ENCODE peak calls at places on chromosome 19, in seven cellular contexts. T, E, X, U, M, N and D are unnamed samples.

GRCh38 chr19:32830231-32831014 is 39.1 kb downstream of the SLC7A9 start:
- DNase-seq in T (no peak), E (no peak), X (no peak), U (no peak), M (no peak), N (no peak), D (no peak)

GRCh38 chr19:47848871-47849473 is 10.1 kb upstream of the TPRX2 start:
- DNase-seq in T (no peak), E (no peak), X (no peak), U (no peak), M (peak; percentile 24), N (peak; percentile 29), D (no peak)

GRCh38 chr19:32607479-32607878 is 26.5 kb downstream of the PDCD5 start:
- DNase-seq in T (no peak), E (no peak), X (no peak), U (no peak), M (no peak), N (no peak), D (no peak)

GRCh38 chr19:1097810-1098176 is 2.6 kb upstream of the POLR2E start:
- DNase-seq in T (no peak), E (no peak), X (peak; percentile 47), U (no peak), M (no peak), N (no peak), D (peak; percentile 69)

GRCh38 chr19:50203281-50204080 is at the start of gene MYH14:
- DNase-seq in T (no peak), E (no peak), X (peak; percentile 97), U (peak; percentile 93), M (peak; percentile 91), N (peak; percentile 97), D (peak; percentile 94)

GRCh38 chr19:56104423-56104822 is 16.7 kb downstream of the ZNF787 start:
- DNase-seq in T (no peak), E (no peak), X (no peak), U (no peak), M (no peak), N (no peak), D (no peak)

GRCh38 chr19:33906578-33907335 is 110.1 kb downstream of the KCTD15 start:
- DNase-seq in T (no peak), E (no peak), X (no peak), U (no peak), M (no peak), N (peak; percentile 15), D (no peak)

GRCh38 chr19:11203194-11204075 is 6.1 kb upstream of the KANK2 start:
- DNase-seq in T (peak; percentile 96), E (no peak), X (peak; percentile 80), U (peak; percentile 95), M (peak; percentile 75), N (peak; percentile 61), D (peak; percentile 73)

GRCh38 chr19:35033067-35034004 is 3.1 kb downstream of the SCN1B start:
- DNase-seq in T (no peak), E (no peak), X (no peak), U (no peak), M (no peak), N (no peak), D (no peak)

GRCh38 chr19:18170714-18171255 is 2.8 kb upstream of the IFI30 start:
- DNase-seq in T (peak; percentile 76), E (peak; percentile 88), X (no peak), U (no peak), M (no peak), N (peak; percentile 73), D (no peak)

GRCh38 chr19:18053571-18054219 is 33.0 kb downstream of the IL12RB1 start:
- DNase-seq in T (no peak), E (no peak), X (no peak), U (peak; percentile 73), M (no peak), N (no peak), D (no peak)

GRCh38 chr19:11673608-11674041 is 65.1 kb downstream of the ZNF823 start:
- DNase-seq in T (peak; percentile 77), E (peak; percentile 70), X (peak; percentile 73), U (peak; percentile 70), M (peak; percentile 72), N (peak; percentile 74), D (no peak)

GRCh38 chr19:23283925-23284324 is 33.7 kb upstream of the ZNF724 start:
- DNase-seq in T (peak; percentile 67), E (no peak), X (no peak), U (peak; percentile 73), M (peak; percentile 53), N (peak; percentile 49), D (peak; percentile 40)

GRCh38 chr19:33167438-33167837 is 26.7 kb upstream of the LRP3 start:
- DNase-seq in T (no peak), E (no peak), X (no peak), U (no peak), M (no peak), N (no peak), D (no peak)

GRCh38 chr19:55370305-55370988 is at the start of gene IL11:
- DNase-seq in T (no peak), E (no peak), X (no peak), U (no peak), M (no peak), N (no peak), D (no peak)

GRCh38 chr19:28289294-28290063 is 923.5 kb downstream of the UQCRFS1 start:
- DNase-seq in T (no peak), E (no peak), X (no peak), U (no peak), M (peak; percentile 82), N (peak; percentile 62), D (no peak)

GRCh38 chr19:30202060-30202600 is 170.1 kb upstream of the ZNF536 start:
- DNase-seq in T (no peak), E (peak; percentile 52), X (no peak), U (no peak), M (no peak), N (no peak), D (no peak)

GRCh38 chr19:49638360-49638759 is 1.6 kb downstream of the RRAS start:
- DNase-seq in T (no peak), E (no peak), X (no peak), U (no peak), M (peak; percentile 42), N (no peak), D (no peak)

GRCh38 chr19:8890260-8890659 is 58.1 kb downstream of the MBD3L1 start:
- DNase-seq in T (no peak), E (no peak), X (no peak), U (no peak), M (no peak), N (no peak), D (no peak)

GRCh38 chr19:49859838-49860715 is 7.3 kb downstream of the PNKP start:
- DNase-seq in T (no peak), E (no peak), X (peak; percentile 56), U (no peak), M (no peak), N (no peak), D (no peak)

GRCh38 chr19:56080669-56081401 is 40.3 kb downstream of the ZNF787 start:
- DNase-seq in T (peak; percentile 80), E (no peak), X (peak; percentile 82), U (peak; percentile 81), M (peak; percentile 82), N (peak; percentile 85), D (peak; percentile 55)

GRCh38 chr19:33649919-33650305 is 28.2 kb downstream of the CHST8 start:
- DNase-seq in T (no peak), E (no peak), X (no peak), U (no peak), M (no peak), N (no peak), D (no peak)

GRCh38 chr19:18629166-18630088 is 7.4 kb upstream of the KLHL26 start:
- DNase-seq in T (peak; percentile 80), E (no peak), X (peak; percentile 88), U (no peak), M (no peak), N (peak; percentile 52), D (no peak)

GRCh38 chr19:55679343-55680257 is 4.6 kb downstream of the EPN1 start:
- DNase-seq in T (no peak), E (no peak), X (no peak), U (no peak), M (no peak), N (no peak), D (no peak)

DNA sequence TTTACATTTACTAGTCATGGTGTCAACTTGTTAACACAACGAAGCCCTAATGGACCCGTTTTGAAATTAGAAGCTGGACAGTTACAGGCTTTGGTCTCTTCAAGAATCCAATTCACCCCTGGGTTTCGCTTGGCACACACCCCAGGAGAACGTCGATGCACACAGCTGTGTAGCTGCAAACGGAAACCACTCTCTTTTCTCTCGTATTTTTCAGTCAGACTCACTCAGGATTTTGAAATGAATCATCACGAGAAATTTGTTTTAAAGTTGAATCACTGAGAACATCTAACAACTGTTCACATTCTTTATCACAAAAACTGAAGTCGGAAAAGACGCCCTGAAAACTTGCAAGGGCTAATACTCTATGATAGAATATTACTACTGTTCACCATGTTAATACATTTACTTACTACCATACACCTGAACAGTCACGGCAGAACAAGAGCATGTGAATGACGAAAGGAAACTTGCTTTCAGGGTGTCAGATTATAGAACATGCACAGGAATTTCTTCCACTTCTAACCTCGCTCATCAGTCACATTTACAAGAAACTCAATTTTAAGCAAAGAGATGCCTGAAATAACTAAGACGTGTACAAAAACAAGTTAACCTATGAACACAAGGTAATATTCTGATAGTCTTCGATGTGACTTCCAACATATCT is 4.7 kb downstream of the PNMA8A start:
- DNase-seq in T (peak; percentile 69), E (no peak), X (peak; percentile 75), U (peak; percentile 81), M (no peak), N (no peak), D (no peak)
- H3K4me3 ChIP-seq in T (peak overlapping the region; percentile 7), E (no peak overlapping the region), X (no peak overlapping the region), U (no peak overlapping the region), M (no peak overlapping the region), N (no peak overlapping the region), D (no peak overlapping the region)

GRCh38 chr19:13017306-13018036 is 22.2 kb downstream of the NFIX start:
- DNase-seq in T (no peak), E (no peak), X (no peak), U (no peak), M (no peak), N (no peak), D (no peak)
- H3K36me3 ChIP-seq in T (no peaks in the 10 kb centered on the region), E (no peaks in the 10 kb centered on the region), X (no peaks in the 10 kb centered on the region), U (no peaks in the 10 kb centered on the region), M (no peaks in the 10 kb centered on the region), N (no peaks in the 10 kb centered on the region), D (no peaks in the 10 kb centered on the region)

GRCh38 chr19:40422428-40423226 is 3.2 kb downstream of the SERTAD1 start:
- DNase-seq in T (no peak), E (no peak), X (no peak), U (no peak), M (no peak), N (no peak), D (no peak)
- H3K4me3 ChIP-seq in T (no peak overlapping the region), E (no peak overlapping the region), X (peak overlapping the region; percentile 88), U (no peak overlapping the region), M (no peak overlapping the region), N (no peak overlapping the region), D (no peak overlapping the region)

GRCh38 chr19:52291781-52292180 is 5.2 kb upstream of the ZNF480 start:
- DNase-seq in T (no peak), E (no peak), X (no peak), U (no peak), M (no peak), N (no peak), D (no peak)
- H3K36me3 ChIP-seq in T (peaks cover 48% of the 10 kb centered on the region), E (no peaks in the 10 kb centered on the region), X (peaks cover 46% of the 10 kb centered on the region), U (peaks cover 58% of the 10 kb centered on the region), M (no peaks in the 10 kb centered on the region), N (peaks cover 11% of the 10 kb centered on the region), D (peaks cover 6% of the 10 kb centered on the region)

GRCh38 chr19:12695514-12695913 is 917 bp downstream of the FBXW9 start:
- DNase-seq in T (no peak), E (no peak), X (no peak), U (no peak), M (no peak), N (no peak), D (no peak)
- H3K4me3 ChIP-seq in T (peak overlapping the region; percentile 93), E (peak overlapping the region; percentile 78), X (peak overlapping the region; percentile 93), U (peak overlapping the region; percentile 91), M (peak overlapping the region; percentile 75), N (no peak overlapping the region), D (peak overlapping the region; percentile 100)